ENCODE peak calls at places on chromosome 2, in four cellular contexts. O is pancreas, A is K562, N is cardiac fibroblast. I is an unnamed sample.
A peak's percentile ranks its signal among the peaks of the same experiment; 100 is the strongest.

GRCh38 chr2:85772841-85773491 is 19.2 kb downstream of the ATOH8 start:
- DNase-seq in O (no peak), A (no peak), N (peak; percentile 24), I (no peak)

GRCh38 chr2:30989746-30990145 is 148.5 kb downstream of the GALNT14 start:
- DNase-seq in N (no peak), O (no peak), A (no peak), I (no peak)

GRCh38 chr2:98847853-98848252 is 88.2 kb downstream of the CRACDL start:
- DNase-seq in O (no peak), A (no peak), N (peak; percentile 48), I (no peak)

GRCh38 chr2:15127876-15128275 is 433.3 kb downstream of the NBAS start:
- DNase-seq in O (no peak), N (no peak), A (no peak), I (no peak)

GRCh38 chr2:158403237-158403636 is 53.3 kb downstream of the CCDC148 start:
- DNase-seq in O (no peak), A (no peak), N (no peak), I (no peak)

GRCh38 chr2:213090772-213091171 is 60.6 kb downstream of the IKZF2 start:
- DNase-seq in O (no peak), A (no peak), N (no peak), I (no peak)

GRCh38 chr2:224909885-224910517 is 132.3 kb downstream of the DOCK10 start:
- DNase-seq in A (no peak), O (no peak), N (peak; percentile 97), I (peak; percentile 97)

GRCh38 chr2:135337066-135337465 is 194.0 kb downstream of the ZRANB3 start:
- DNase-seq in A (no peak), O (no peak), N (peak; percentile 11), I (no peak)

GRCh38 chr2:69789762-69790600 is 39.5 kb upstream of the GMCL1 start:
- DNase-seq in A (no peak), O (no peak), N (peak; percentile 31), I (no peak)

GRCh38 chr2:35973737-35974132 is 381.8 kb upstream of the CRIM1 start:
- DNase-seq in N (peak; percentile 10), A (no peak), O (no peak), I (peak; percentile 29)

GRCh38 chr2:159201321-159202063 is 85.0 kb downstream of the WDSUB1 start:
- DNase-seq in A (no peak), O (no peak), N (peak; percentile 58), I (no peak)

GRCh38 chr2:159249955-159250723 is 36.4 kb downstream of the WDSUB1 start:
- DNase-seq in N (peak; percentile 79), A (no peak), O (no peak), I (peak; percentile 89)

GRCh38 chr2:148926291-148926961 is 51.4 kb downstream of the KIF5C start:
- DNase-seq in A (peak; percentile 56), O (peak; percentile 63), N (peak; percentile 38), I (peak; percentile 14)

GRCh38 chr2:65204461-65205230 is 23.0 kb upstream of the ACTR2 start:
- DNase-seq in O (no peak), A (no peak), N (no peak), I (peak; percentile 11)

GRCh38 chr2:118627156-118627555 is 220.3 kb downstream of the EN1 start:
- DNase-seq in O (no peak), A (no peak), N (no peak), I (no peak)

GRCh38 chr2:190093793-190094192 is 31.3 kb upstream of the MSTN start:
- DNase-seq in O (no peak), N (peak; percentile 55), A (no peak), I (no peak)

GRCh38 chr2:192029089-192029488 is 165.6 kb downstream of the TMEFF2 start:
- DNase-seq in A (peak; percentile 55), O (no peak), N (peak; percentile 19), I (peak; percentile 33)

GRCh38 chr2:127656569-127657231 is 10.7 kb downstream of the GPR17 start:
- DNase-seq in O (no peak), A (no peak), N (no peak), I (no peak)

GRCh38 chr2:190267302-190267701 is 52.3 kb downstream of the HIBCH start:
- DNase-seq in O (no peak), A (no peak), N (peak; percentile 70), I (peak; percentile 71)

GRCh38 chr2:142944721-142945120 is 67.3 kb downstream of the KYNU start:
- DNase-seq in A (no peak), N (no peak), O (no peak), I (no peak)

GRCh38 chr2:149115781-149116180 is 77.3 kb downstream of the LYPD6B start:
- DNase-seq in N (no peak), O (no peak), A (no peak), I (no peak)

GRCh38 chr2:460861-461260 is 173.0 kb upstream of the ALKAL2 start:
- DNase-seq in N (no peak), O (no peak), A (no peak), I (peak; percentile 23)

GRCh38 chr2:42063383-42064171 is 15.8 kb downstream of the PKDCC start:
- DNase-seq in N (peak; percentile 83), A (no peak), O (no peak), I (no peak)

GRCh38 chr2:218421027-218421426 is 2.1 kb downstream of the VIL1 start:
- DNase-seq in N (no peak), A (no peak), O (no peak), I (no peak)

GRCh38 chr2:72278046-72278445 is 130.4 kb upstream of the CYP26B1 start:
- DNase-seq in N (peak; percentile 57), O (no peak), A (no peak), I (peak; percentile 25)

GRCh38 chr2:85886585-85886984 is 2.2 kb downstream of the ST3GAL5 start:
- DNase-seq in O (no peak), N (peak; percentile 84), A (no peak), I (peak; percentile 76)

GRCh38 chr2:174717916-174718315 is 46.4 kb downstream of the CHRNA1 start:
- DNase-seq in O (no peak), N (no peak), A (no peak), I (no peak)

DNA sequence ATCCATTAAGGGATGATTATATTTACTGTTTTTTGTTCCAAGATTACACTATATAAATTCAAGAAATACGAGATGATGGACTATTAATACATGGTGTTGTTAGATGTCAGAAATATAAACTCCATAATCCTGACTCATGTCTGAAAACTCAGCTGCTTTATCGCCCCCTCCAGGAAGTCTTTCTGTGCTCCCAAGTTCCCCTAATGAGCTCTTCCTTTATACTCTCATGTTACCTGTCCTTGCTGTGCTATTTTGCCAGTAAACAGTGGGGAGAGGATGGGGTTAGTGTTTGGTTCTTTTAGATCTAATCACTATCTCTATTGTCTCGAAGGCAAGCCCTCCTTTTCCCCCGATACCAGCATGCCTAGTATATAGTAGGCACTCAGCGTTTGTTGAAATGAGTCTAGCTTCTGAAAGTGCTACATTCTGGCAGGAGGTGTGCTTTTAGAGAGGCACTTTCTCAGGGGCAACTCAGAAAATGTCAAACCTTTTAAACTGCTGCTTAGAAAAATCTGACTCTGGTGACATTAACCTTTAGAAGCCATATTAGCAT is 21.4 kb upstream of the BARD1 start:
- DNase-seq in N (peak; percentile 49), A (no peak), O (no peak), I (peak; percentile 46)
- TF ChIP-seq CTCF in N (peak; percentile 52), A (peak; percentile 39), O (peak; percentile 30), I (peak; percentile 29)

DNA sequence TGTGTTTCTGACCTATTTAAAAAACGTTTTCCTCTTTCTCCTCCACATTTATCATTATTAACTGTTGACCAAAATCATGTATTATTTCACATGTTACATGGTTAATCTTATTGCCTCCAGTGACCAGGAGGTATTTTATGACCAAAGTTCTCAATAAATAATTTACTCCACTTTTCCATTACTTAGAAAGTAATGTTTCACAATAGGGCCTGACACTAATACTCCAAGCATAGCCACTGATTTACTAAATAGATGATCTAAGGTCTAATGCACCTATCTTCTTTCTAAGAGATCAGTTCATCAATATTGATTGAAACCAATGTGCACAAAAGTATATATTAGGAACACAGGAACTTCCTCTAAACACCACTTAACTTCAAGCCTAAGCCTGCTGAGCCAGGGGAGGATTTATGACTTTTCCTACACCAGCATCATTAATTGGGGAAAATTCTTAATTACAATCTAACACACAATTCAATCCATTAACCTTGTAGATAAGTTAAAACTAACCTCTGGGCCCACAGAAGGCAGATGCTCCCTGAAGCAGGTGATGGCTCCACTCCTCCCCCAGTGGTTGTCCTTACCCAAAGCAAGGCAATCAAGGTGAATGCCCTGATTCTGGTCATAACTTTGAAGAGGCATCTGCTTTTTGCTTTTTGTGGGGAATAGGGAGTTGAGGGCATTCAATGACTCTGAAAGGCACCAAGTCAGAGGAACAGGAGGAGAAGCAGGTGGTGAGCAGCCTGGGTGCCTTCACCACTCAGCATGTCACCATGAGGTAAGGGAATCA is 33.9 kb downstream of the RBMS1 start:
- DNase-seq in N (no peak), O (no peak), A (no peak), I (no peak)
- TF ChIP-seq CTCF in N (no peak), O (no peak), A (no peak), I (no peak)

GRCh38 chr2:17309741-17310339 is 208.4 kb downstream of the RAD51AP2 start:
- DNase-seq in A (peak; percentile 69), N (peak; percentile 63), O (no peak), I (peak; percentile 83)
- TF ChIP-seq CTCF in A (peak; percentile 74), N (peak; percentile 68), O (peak; percentile 58), I (peak; percentile 80)

GRCh38 chr2:211944572-211944971 is 594.0 kb downstream of the ERBB4 start:
- DNase-seq in O (no peak), N (no peak), A (no peak), I (no peak)
- TF ChIP-seq CTCF in O (no peak), N (no peak), A (no peak), I (no peak)

GRCh38 chr2:124024491-124025348 is at the start of gene CNTNAP5:
- DNase-seq in N (peak; percentile 66), A (peak; percentile 52), O (peak; percentile 89), I (no peak)

GRCh38 chr2:124018894-124019293 is 6.2 kb upstream of the CNTNAP5 start:
- DNase-seq in N (peak; percentile 41), A (no peak), O (no peak), I (peak; percentile 22)
- TF ChIP-seq CTCF in N (no peak), A (no peak), O (no peak), I (peak; percentile 43)

GRCh38 chr2:235495373-235496238 is 1.8 kb downstream of the AGAP1 start:
- DNase-seq in N (no peak), O (no peak), A (no peak), I (peak; percentile 29)
- TF ChIP-seq CTCF in N (no peak), O (no peak), A (no peak), I (no peak)

DNA sequence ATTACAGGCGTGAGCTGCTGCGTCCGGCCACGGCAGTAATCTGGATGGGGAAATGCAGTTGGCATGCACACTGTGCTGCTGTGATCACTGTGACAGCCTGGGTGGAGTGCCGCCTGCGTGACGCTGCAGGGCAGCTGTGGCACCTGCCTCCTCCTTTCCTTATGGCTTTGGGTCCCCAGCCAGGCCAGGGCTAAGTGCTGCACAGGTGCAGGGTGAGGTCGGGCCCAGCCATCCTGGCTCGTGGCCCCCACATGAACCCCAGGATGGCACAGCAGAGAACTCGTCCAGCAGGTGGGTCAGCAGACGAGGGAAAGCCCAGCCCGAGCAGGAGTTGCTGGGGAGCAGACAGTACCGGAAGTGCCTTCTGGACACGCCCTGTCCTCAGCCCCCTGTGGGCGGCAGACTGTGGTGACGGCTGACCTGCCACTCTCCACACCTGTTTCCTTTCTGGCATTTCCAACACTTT is 17.1 kb downstream of the HS1BP3 start:
- DNase-seq in A (peak; percentile 40), O (no peak), N (no peak), I (peak; percentile 27)
- TF ChIP-seq CTCF in A (no peak), O (no peak), N (no peak), I (no peak)

GRCh38 chr2:38539086-38539485 is 63.6 kb downstream of the HNRNPLL start:
- DNase-seq in A (no peak), N (no peak), O (no peak), I (no peak)
- TF ChIP-seq CTCF in A (peak; percentile 35), N (no peak), O (no peak), I (no peak)

I was measured in MCF 10A.